ENCODE peak calls at places on chromosomes 1 and 21, in six cellular contexts. U is dermis blood vessel endothelial cell, Z is non-pigmented ciliary epithelial cell, L is IMR-90, J is mesenteric fat pad, R is AG08395. S is an unnamed sample.

GRCh38 chr1:187999973-188000372 is 1171.2 kb downstream of the PLA2G4A start:
- DNase-seq in Z (no peak), J (no peak), L (peak), U (no peak), R (no peak), S (peak)

GRCh38 chr1:9714257-9714718 is 62.8 kb downstream of the PIK3CD start:
- DNase-seq in J (no peak), U (no peak), R (no peak), Z (no peak), L (no peak), S (no peak)

GRCh38 chr1:80779278-80779677 is 1021.5 kb upstream of the ADGRL2 start:
- DNase-seq in U (no peak), R (no peak), J (no peak), L (no peak), Z (no peak), S (no peak)

GRCh38 chr1:59223943-59224639 is 72.8 kb upstream of the FGGY start:
- DNase-seq in J (no peak), Z (no peak), R (no peak), U (no peak), L (peak), S (no peak)

GRCh38 chr1:69976896-69977295 is 228.5 kb downstream of the LRRC40 start:
- DNase-seq in R (no peak), L (peak), J (no peak), Z (peak), U (peak), S (peak)

GRCh38 chr1:61626820-61627219 is 98.1 kb downstream of the TM2D1 start:
- DNase-seq in J (no peak), Z (no peak), L (no peak), R (no peak), U (no peak), S (no peak)

GRCh38 chr1:54567961-54568360 is 19.9 kb downstream of the ACOT11 start:
- DNase-seq in U (no peak), J (no peak), R (peak), L (peak), Z (no peak), S (no peak)

GRCh38 chr1:2311184-2312032 is 79.9 kb downstream of the MORN1 start:
- DNase-seq in L (peak), J (no peak), U (peak), Z (no peak), R (peak), S (peak)

GRCh38 chr1:218488531-218488930 is 143.4 kb downstream of the TGFB2 start:
- DNase-seq in Z (no peak), J (no peak), U (no peak), R (no peak), L (no peak), S (no peak)

GRCh38 chr1:186620526-186620925 is 59.7 kb downstream of the PTGS2 start:
- DNase-seq in J (no peak), R (peak), Z (no peak), U (no peak), L (no peak), S (no peak)

GRCh38 chr1:8667869-8668595 is 149.4 kb downstream of the RERE start:
- DNase-seq in R (no peak), Z (no peak), L (peak), J (no peak), U (peak), S (no peak)

GRCh38 chr1:97524211-97524610 is 396.6 kb downstream of the DPYD start:
- DNase-seq in R (no peak), L (no peak), U (no peak), Z (no peak), J (no peak), S (no peak)

GRCh38 chr21:46054447-46054846 is 43.5 kb upstream of the COL6A2 start:
- DNase-seq in Z (no peak), U (no peak), R (peak), J (no peak), L (peak), S (no peak)

GRCh38 chr1:225253784-225254183 is 174.1 kb downstream of the LBR start:
- DNase-seq in Z (peak), J (no peak), L (peak), R (peak), U (no peak), S (no peak)

GRCh38 chr1:34441661-34442060 is 265.0 kb downstream of the C1orf94 start:
- DNase-seq in R (no peak), J (no peak), U (no peak), Z (no peak), L (no peak), S (no peak)

GRCh38 chr1:200184196-200184595 is 156.7 kb downstream of the NR5A2 start:
- DNase-seq in U (peak), J (no peak), R (peak), Z (no peak), L (peak), S (peak)

GRCh38 chr1:70264875-70265274 is 43.7 kb downstream of the SRSF11 start:
- DNase-seq in R (no peak), L (no peak), Z (no peak), J (no peak), U (peak), S (no peak)

GRCh38 chr1:240122639-240123604 is 31.2 kb downstream of the FMN2 start:
- DNase-seq in R (no peak), L (no peak), Z (no peak), J (no peak), U (no peak), S (no peak)

GRCh38 chr1:31038360-31038759 is 27.2 kb downstream of the PUM1 start:
- DNase-seq in J (no peak), R (peak), L (peak), U (no peak), Z (peak), S (no peak)

GRCh38 chr1:182677393-182678098 is 6.8 kb downstream of the RGS8 start:
- DNase-seq in U (no peak), L (no peak), J (no peak), Z (no peak), R (no peak), S (no peak)

GRCh38 chr1:167066333-167067122 is 23.6 kb downstream of the GPA33 start:
- DNase-seq in U (peak), Z (no peak), J (peak), L (peak), R (peak), S (peak)

GRCh38 chr1:184190626-184191025 is 139.1 kb downstream of the TSEN15 start:
- DNase-seq in J (no peak), Z (no peak), R (no peak), U (no peak), L (no peak), S (no peak)

GRCh38 chr1:40389871-40390560 is 16.5 kb downstream of the SMAP2 start:
- DNase-seq in Z (no peak), U (no peak), L (peak), J (no peak), R (peak), S (no peak)

GRCh38 chr1:1920057-1920607 is 1.1 kb upstream of the TMEM52 start:
- DNase-seq in L (no peak), Z (no peak), J (no peak), R (no peak), U (no peak), S (no peak)